ENCODE peak calls at places on chromosomes 13 and 19, in six cellular contexts. F is A549, U is heart left ventricle, P is stomach, G is tibial nerve, V is right lobe of liver. W is an unnamed sample.

GRCh38 chr13:90719452-90719851 is 628.0 kb upstream of the MIR17HG start:
- DNase-seq in P (no peak), F (no peak), U (no peak), G (no peak), V (no peak), W (no peak)

GRCh38 chr13:26961890-26962615 is 201.5 kb upstream of the GPR12 start:
- DNase-seq in U (no peak), F (no peak), P (peak), V (peak), G (no peak), W (no peak)

GRCh38 chr13:97295279-97296182 is 73.4 kb downstream of the MBNL2 start:
- DNase-seq in V (no peak), U (no peak), P (no peak), F (peak), G (no peak), W (no peak)

GRCh38 chr13:72527333-72527732 is 200.1 kb downstream of the MZT1 start:
- DNase-seq in U (no peak), G (no peak), V (no peak), F (no peak), P (no peak), W (no peak)

GRCh38 chr13:48412881-48413351 is at the start of gene LPAR6:
- DNase-seq in P (no peak), G (no peak), V (no peak), F (no peak), U (no peak), W (no peak)

GRCh38 chr19:54309811-54310210 is 3.2 kb downstream of the LILRA5 start:
- DNase-seq in P (no peak), V (no peak), U (no peak), F (no peak), G (no peak), W (no peak)

GRCh38 chr19:28313633-28314032 is 899.3 kb downstream of the UQCRFS1 start:
- DNase-seq in F (no peak), V (no peak), G (no peak), U (peak), P (no peak), W (no peak)

GRCh38 chr19:459724-460511 is 915 bp downstream of the SHC2 start:
- DNase-seq in P (peak), V (peak), U (peak), G (peak), F (peak), W (peak)

GRCh38 chr13:21077360-21078353 is 16.3 kb upstream of the LATS2 start:
- DNase-seq in P (no peak), U (no peak), F (no peak), V (no peak), G (no peak), W (no peak)

GRCh38 chr13:109517516-109517915 is 268.9 kb downstream of the IRS2 start:
- DNase-seq in P (no peak), G (no peak), V (no peak), F (no peak), U (no peak), W (no peak)

GRCh38 chr19:30649934-30650614 is 277.9 kb downstream of the ZNF536 start:
- DNase-seq in G (no peak), U (no peak), P (no peak), F (peak), V (no peak), W (peak)

GRCh38 chr13:89627991-89628390 is 1719.5 kb upstream of the MIR17HG start:
- DNase-seq in F (no peak), V (no peak), P (no peak), U (no peak), G (no peak), W (peak)

GRCh38 chr13:37495046-37495445 is 103.5 kb downstream of the POSTN start:
- DNase-seq in G (no peak), V (no peak), U (no peak), F (no peak), P (no peak), W (no peak)

GRCh38 chr13:58619396-58620113 is 988.0 kb downstream of the PCDH17 start:
- DNase-seq in P (no peak), G (no peak), F (no peak), U (no peak), V (no peak), W (no peak)

GRCh38 chr13:92677571-92677970 is 549.0 kb upstream of the GPC6 start:
- DNase-seq in G (no peak), P (no peak), V (no peak), F (no peak), U (no peak), W (no peak)

GRCh38 chr13:75181906-75182305 is 300.1 kb downstream of the TBC1D4 start:
- DNase-seq in V (no peak), G (no peak), P (no peak), U (no peak), F (no peak), W (peak)

GRCh38 chr19:4359627-4360000 is 16.3 kb downstream of the MPND start:
- DNase-seq in F (no peak), U (no peak), V (no peak), G (no peak), P (no peak), W (no peak)

GRCh38 chr13:49859568-49859967 is 67.1 kb upstream of the KPNA3 start:
- DNase-seq in P (no peak), V (peak), G (no peak), F (peak), U (no peak), W (no peak)

GRCh38 chr13:29402168-29402621 is 193.3 kb downstream of the SLC7A1 start:
- DNase-seq in V (no peak), U (no peak), P (no peak), G (no peak), F (no peak), W (no peak)

GRCh38 chr13:76421011-76421410 is 465.2 kb downstream of the KCTD12 start:
- DNase-seq in U (no peak), G (no peak), F (no peak), P (no peak), V (no peak), W (no peak)

GRCh38 chr19:35377656-35378055 is 6.8 kb downstream of the GPR42 start:
- DNase-seq in V (no peak), F (no peak), G (no peak), P (no peak), U (peak), W (no peak)

GRCh38 chr19:39474139-39474620 is 6.5 kb upstream of the TIMM50 start:
- DNase-seq in G (no peak), U (peak), F (peak), P (peak), V (peak), W (no peak)

GRCh38 chr19:10975374-10976036 is 14.7 kb downstream of the SMARCA4 start:
- DNase-seq in P (peak), U (peak), F (no peak), V (no peak), G (no peak), W (peak)

GRCh38 chr19:9494096-9494495 is 4.3 kb downstream of the ZNF560 start:
- DNase-seq in G (no peak), P (no peak), F (no peak), U (no peak), V (no peak), W (no peak)

GRCh38 chr13:102291587-102292218 is 110.1 kb downstream of the FGF14 start:
- DNase-seq in V (peak), G (no peak), F (no peak), P (no peak), U (no peak), W (no peak)

GRCh38 chr13:113433391-113433916 is 19.8 kb downstream of the ADPRHL1 start:
- DNase-seq in U (peak), G (no peak), F (no peak), V (no peak), P (no peak), W (no peak)

GRCh38 chr13:98524793-98525192 is 52.1 kb downstream of the STK24 start:
- DNase-seq in U (no peak), F (no peak), G (no peak), V (no peak), P (no peak), W (no peak)

GRCh38 chr13:52850396-52851152 is 2.1 kb upstream of the PCDH8 start:
- DNase-seq in V (peak), U (peak), F (peak), P (peak), G (peak), W (peak)

GRCh38 chr19:14525729-14526128 is 3.7 kb upstream of the TECR start:
- DNase-seq in P (no peak), V (no peak), F (no peak), G (no peak), U (no peak), W (no peak)

GRCh38 chr19:28868836-28869235 is 344.1 kb downstream of the UQCRFS1 start:
- DNase-seq in V (no peak), P (no peak), U (no peak), G (no peak), F (no peak), W (no peak)

GRCh38 chr19:3743486-3743885 is 18.0 kb downstream of the APBA3 start:
- DNase-seq in G (no peak), V (no peak), U (no peak), F (no peak), P (no peak), W (peak)

GRCh38 chr19:14542721-14543328 is 13.4 kb downstream of the TECR start:
- DNase-seq in V (no peak), U (peak), F (no peak), G (no peak), P (no peak), W (no peak)

GRCh38 chr13:59111711-59112110 is 1052.0 kb downstream of the DIAPH3 start:
- DNase-seq in U (no peak), V (no peak), F (no peak), P (no peak), G (no peak), W (no peak)

GRCh38 chr13:76882431-76882830 is 3.8 kb downstream of the KCTD12 start:
- DNase-seq in V (no peak), G (no peak), U (peak), F (no peak), P (no peak), W (no peak)

GRCh38 chr19:18415177-18415867 is 3.9 kb upstream of the SSBP4 start:
- DNase-seq in G (peak), F (no peak), U (peak), P (no peak), V (peak), W (no peak)
- TF ChIP-seq POLR2A in G (peak), F (no peak), U (no peak), P (no peak), V (peak), W (peak)

DNA sequence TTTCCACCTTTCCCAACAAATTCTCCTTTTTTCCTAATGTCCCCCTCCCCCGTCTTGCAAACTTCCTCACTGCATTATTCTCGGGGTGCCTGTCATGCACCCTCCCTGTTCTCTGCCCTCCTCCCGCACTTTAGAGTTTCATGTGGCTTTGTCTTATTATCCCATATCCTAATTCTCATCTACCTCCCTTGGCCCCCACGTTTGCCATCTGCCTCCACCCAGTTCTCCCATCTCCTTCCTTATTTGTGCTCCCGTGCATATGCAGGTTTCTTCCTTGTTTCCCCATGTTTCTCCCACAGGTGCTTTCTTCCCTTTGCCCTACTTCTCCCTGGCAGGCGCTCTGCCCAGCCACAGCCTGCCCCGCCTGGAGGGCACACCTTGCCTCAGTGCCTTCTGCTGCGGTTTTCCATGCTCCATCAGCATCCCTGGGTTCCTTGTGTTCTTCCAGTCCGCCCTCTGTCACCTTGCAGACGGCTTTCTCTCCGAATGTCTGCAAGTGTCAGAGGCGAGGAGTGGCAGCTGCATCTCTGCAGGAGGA is 1.5 kb downstream of the SPATA13 start:
- DNase-seq in F (no peak), P (peak), V (no peak), G (no peak), U (no peak), W (no peak)
- TF ChIP-seq POLR2A in F (no peak), P (no peak), V (no peak), G (no peak), U (no peak), W (no peak)

GRCh38 chr19:6418562-6418932 is 6.1 kb downstream of the KHSRP start:
- DNase-seq in U (no peak), P (no peak), F (no peak), V (no peak), G (no peak), W (no peak)
- TF ChIP-seq POLR2A in U (no peak), P (no peak), F (no peak), V (no peak), G (no peak), W (no peak)

GRCh38 chr13:110561335-110562033 is at the start of gene RAB20:
- DNase-seq in F (peak), U (peak), G (peak), V (peak), P (peak), W (peak)
- TF ChIP-seq POLR2A in F (no peak), U (no peak), G (no peak), V (peak), P (peak), W (peak)

GRCh38 chr19:48899781-48900476 is at the start of gene NUCB1:
- DNase-seq in P (peak), U (peak), F (peak), G (peak), V (peak), W (peak)
- TF ChIP-seq POLR2A in P (no peak), U (no peak), F (peak), G (peak), V (peak), W (no peak)

GRCh38 chr19:33085570-33086128 is 4.7 kb downstream of the GPATCH1 start:
- DNase-seq in G (no peak), F (no peak), U (no peak), V (no peak), P (no peak), W (no peak)

GRCh38 chr19:33086955-33087354 is 6.0 kb downstream of the GPATCH1 start:
- DNase-seq in F (no peak), V (no peak), U (no peak), P (no peak), G (no peak), W (no peak)

GRCh38 chr19:33075519-33075918 is 5.5 kb upstream of the GPATCH1 start:
- DNase-seq in P (no peak), V (no peak), U (no peak), F (no peak), G (no peak), W (no peak)

DNA sequence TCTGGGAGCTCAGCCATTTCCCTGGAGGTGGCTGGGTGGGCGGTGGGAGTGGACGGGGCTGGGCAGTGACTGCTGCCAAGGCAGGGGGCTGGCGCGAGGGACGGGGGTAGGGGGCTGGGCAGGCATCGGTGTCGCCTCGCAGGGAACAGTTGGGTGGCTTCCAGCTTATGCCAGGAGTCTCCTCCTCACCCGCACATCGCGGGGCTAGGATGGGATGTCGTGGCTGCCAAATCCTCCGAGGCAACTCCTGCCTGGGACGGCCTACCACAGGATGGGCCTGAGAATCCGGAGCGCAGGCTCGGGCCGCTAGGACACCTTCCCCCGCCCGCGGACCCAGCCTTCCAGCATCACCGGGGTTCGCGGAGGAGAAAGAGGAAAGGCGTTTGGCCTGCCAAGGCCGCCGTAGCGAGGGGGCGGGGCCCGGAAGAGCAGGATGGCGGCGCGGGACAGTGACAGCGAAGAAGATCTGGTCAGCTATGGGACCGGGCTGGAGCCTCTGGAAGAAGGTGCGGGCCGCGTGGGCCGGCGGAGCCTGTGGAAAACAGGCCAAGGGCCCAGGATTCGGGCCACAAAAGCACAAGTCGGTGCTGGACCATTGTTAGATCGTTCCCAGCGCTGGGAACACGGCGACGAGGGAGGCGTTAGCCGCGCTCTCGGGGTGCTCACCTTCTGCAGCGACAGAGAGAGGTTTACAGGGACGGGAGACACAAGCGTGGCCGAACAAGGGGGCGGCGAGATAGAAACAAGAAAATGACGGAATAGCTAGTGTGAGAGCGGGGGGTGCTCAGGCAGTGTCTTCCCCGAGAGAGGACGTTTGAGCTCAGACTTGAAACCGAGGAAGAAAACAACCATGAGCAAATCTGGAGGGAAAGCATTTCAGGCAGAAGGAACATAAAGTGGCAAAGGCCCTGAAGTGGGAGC is at the start of gene GPATCH1:
- DNase-seq in V (peak), P (peak), G (peak), U (peak), F (peak), W (peak)
- TF ChIP-seq POLR2A in V (no peak), P (no peak), G (no peak), U (no peak), F (peak), W (peak)

GRCh38 chr13:32315255-32316029 is at the start of the genes BRCA2 and ZAR1L:
- DNase-seq in V (peak), U (peak), F (peak), G (peak), P (peak), W (peak)
- TF ChIP-seq POLR2A in V (peak), U (no peak), F (peak), G (no peak), P (no peak), W (peak)

GRCh38 chr19:7351861-7352260 is 3.1 kb downstream of the ARHGEF18 start:
- DNase-seq in P (no peak), G (no peak), U (no peak), V (no peak), F (no peak), W (no peak)

GRCh38 chr19:7346488-7346971 is 2.2 kb upstream of the ARHGEF18 start:
- DNase-seq in P (no peak), G (no peak), V (no peak), U (no peak), F (no peak), W (no peak)

GRCh38 chr19:7348587-7349230 is at the start of gene ARHGEF18:
- DNase-seq in F (no peak), U (no peak), G (no peak), V (peak), P (no peak), W (no peak)

GRCh38 chr19:7349231-7349591 is 474 bp downstream of the ARHGEF18 start:
- DNase-seq in U (no peak), P (no peak), F (no peak), V (no peak), G (no peak), W (no peak)

GRCh38 chr19:7349961-7350711 is 1.4 kb downstream of the ARHGEF18 start:
- DNase-seq in F (no peak), U (no peak), G (no peak), V (no peak), P (no peak), W (no peak)
- TF ChIP-seq POLR2A in F (no peak), U (no peak), G (no peak), V (no peak), P (no peak), W (no peak)

GRCh38 chr19:45792482-45793177 is at the start of gene DMWD:
- DNase-seq in P (peak), U (peak), G (peak), F (peak), V (peak), W (peak)
- TF ChIP-seq POLR2A in P (no peak), U (no peak), G (peak), F (peak), V (peak), W (peak)

GRCh38 chr13:51771418-51772104 is 32.4 kb downstream of the DHRS12 start:
- DNase-seq in V (no peak), U (no peak), G (no peak), P (no peak), F (no peak), W (no peak)
- TF ChIP-seq POLR2A in V (no peak), U (no peak), G (no peak), P (no peak), F (no peak), W (no peak)

W was measured in H54.